ENCODE peak calls at places on chromosomes 1 and 21, in nine cellular contexts. One of them, this sample, is unnamed.

GRCh38 chr1:239677362-239677761 is 291.0 kb downstream of the CHRM3 start:
- DNase-seq in Caki2: no peak
- DNase-seq in HTR-8/SVneo: no peak
- DNase-seq in effector memory CD8-positive, alpha-beta T cell: no peak
- DNase-seq in PC-3: peak
- DNase-seq in H1: no peak
- DNase-seq in substantia nigra: no peak
- DNase-seq in EL: peak
- DNase-seq in CD4-positive, CD25-positive, alpha-beta regulatory T cell: no peak
- DNase-seq in this sample: no peak

GRCh38 chr1:32205401-32206370 is at the start of gene IQCC:
- DNase-seq in HTR-8/SVneo: peak
- DNase-seq in EL: peak
- DNase-seq in H1: peak
- DNase-seq in CD4-positive, CD25-positive, alpha-beta regulatory T cell: peak
- DNase-seq in effector memory CD8-positive, alpha-beta T cell: peak
- DNase-seq in substantia nigra: peak
- DNase-seq in Caki2: peak
- DNase-seq in PC-3: peak
- DNase-seq in this sample: peak

GRCh38 chr1:38608202-38608864 is 251.2 kb downstream of the RRAGC start:
- DNase-seq in EL: peak
- DNase-seq in substantia nigra: no peak
- DNase-seq in effector memory CD8-positive, alpha-beta T cell: no peak
- DNase-seq in Caki2: no peak
- DNase-seq in PC-3: no peak
- DNase-seq in HTR-8/SVneo: peak
- DNase-seq in H1: peak
- DNase-seq in CD4-positive, CD25-positive, alpha-beta regulatory T cell: peak
- DNase-seq in this sample: no peak

GRCh38 chr1:205317311-205317917 is 4.1 kb downstream of the NUAK2 start:
- DNase-seq in EL: peak
- DNase-seq in CD4-positive, CD25-positive, alpha-beta regulatory T cell: no peak
- DNase-seq in effector memory CD8-positive, alpha-beta T cell: no peak
- DNase-seq in H1: no peak
- DNase-seq in Caki2: peak
- DNase-seq in PC-3: peak
- DNase-seq in substantia nigra: peak
- DNase-seq in HTR-8/SVneo: no peak
- DNase-seq in this sample: peak

GRCh38 chr1:20343149-20343936 is 52.7 kb downstream of the VWA5B1 start:
- DNase-seq in HTR-8/SVneo: no peak
- DNase-seq in H1: peak
- DNase-seq in substantia nigra: peak
- DNase-seq in PC-3: no peak
- DNase-seq in CD4-positive, CD25-positive, alpha-beta regulatory T cell: peak
- DNase-seq in EL: no peak
- DNase-seq in effector memory CD8-positive, alpha-beta T cell: no peak
- DNase-seq in Caki2: peak
- DNase-seq in this sample: peak

GRCh38 chr21:29256125-29256895 is 42.4 kb upstream of the BACH1 start:
- DNase-seq in H1: no peak
- DNase-seq in effector memory CD8-positive, alpha-beta T cell: no peak
- DNase-seq in HTR-8/SVneo: no peak
- DNase-seq in PC-3: peak
- DNase-seq in EL: no peak
- DNase-seq in Caki2: no peak
- DNase-seq in substantia nigra: no peak
- DNase-seq in CD4-positive, CD25-positive, alpha-beta regulatory T cell: no peak
- DNase-seq in this sample: no peak

GRCh38 chr1:235648954-235649721 is 446 bp downstream of the GNG4 start:
- DNase-seq in Caki2: peak
- DNase-seq in substantia nigra: no peak
- DNase-seq in effector memory CD8-positive, alpha-beta T cell: peak
- DNase-seq in HTR-8/SVneo: peak
- DNase-seq in PC-3: peak
- DNase-seq in H1: peak
- DNase-seq in EL: peak
- DNase-seq in CD4-positive, CD25-positive, alpha-beta regulatory T cell: peak
- DNase-seq in this sample: peak

GRCh38 chr1:206658981-206659273 is 23.6 kb downstream of the DYRK3 start:
- DNase-seq in EL: no peak
- DNase-seq in effector memory CD8-positive, alpha-beta T cell: no peak
- DNase-seq in PC-3: no peak
- DNase-seq in H1: no peak
- DNase-seq in CD4-positive, CD25-positive, alpha-beta regulatory T cell: no peak
- DNase-seq in HTR-8/SVneo: no peak
- DNase-seq in Caki2: no peak
- DNase-seq in substantia nigra: no peak
- DNase-seq in this sample: no peak

GRCh38 chr1:115338457-115338820 is 390 bp upstream of the NGF start:
- DNase-seq in CD4-positive, CD25-positive, alpha-beta regulatory T cell: no peak
- DNase-seq in PC-3: no peak
- DNase-seq in HTR-8/SVneo: no peak
- DNase-seq in effector memory CD8-positive, alpha-beta T cell: no peak
- DNase-seq in H1: no peak
- DNase-seq in substantia nigra: no peak
- DNase-seq in EL: no peak
- DNase-seq in Caki2: no peak
- DNase-seq in this sample: no peak

GRCh38 chr1:229882621-229883020 is 184.4 kb upstream of the GALNT2 start:
- DNase-seq in substantia nigra: no peak
- DNase-seq in CD4-positive, CD25-positive, alpha-beta regulatory T cell: no peak
- DNase-seq in HTR-8/SVneo: no peak
- DNase-seq in PC-3: no peak
- DNase-seq in effector memory CD8-positive, alpha-beta T cell: no peak
- DNase-seq in H1: no peak
- DNase-seq in Caki2: no peak
- DNase-seq in EL: no peak
- DNase-seq in this sample: no peak

GRCh38 chr1:244063498-244063897 is 12.4 kb downstream of the ZBTB18 start:
- DNase-seq in CD4-positive, CD25-positive, alpha-beta regulatory T cell: no peak
- DNase-seq in EL: no peak
- DNase-seq in Caki2: no peak
- DNase-seq in PC-3: no peak
- DNase-seq in substantia nigra: peak
- DNase-seq in effector memory CD8-positive, alpha-beta T cell: no peak
- DNase-seq in H1: no peak
- DNase-seq in HTR-8/SVneo: no peak
- DNase-seq in this sample: no peak

GRCh38 chr1:38741341-38741740 is 118.2 kb downstream of the RRAGC start:
- DNase-seq in H1: no peak
- DNase-seq in EL: peak
- DNase-seq in effector memory CD8-positive, alpha-beta T cell: no peak
- DNase-seq in PC-3: no peak
- DNase-seq in CD4-positive, CD25-positive, alpha-beta regulatory T cell: no peak
- DNase-seq in Caki2: no peak
- DNase-seq in substantia nigra: no peak
- DNase-seq in HTR-8/SVneo: no peak
- DNase-seq in this sample: no peak

GRCh38 chr1:4270651-4271337 is 370.7 kb upstream of the C1orf174 start:
- DNase-seq in H1: no peak
- DNase-seq in EL: no peak
- DNase-seq in Caki2: no peak
- DNase-seq in HTR-8/SVneo: no peak
- DNase-seq in PC-3: no peak
- DNase-seq in CD4-positive, CD25-positive, alpha-beta regulatory T cell: no peak
- DNase-seq in substantia nigra: no peak
- DNase-seq in effector memory CD8-positive, alpha-beta T cell: no peak
- DNase-seq in this sample: no peak

GRCh38 chr1:21599402-21599801 is 69.8 kb downstream of the RAP1GAP start:
- DNase-seq in substantia nigra: no peak
- DNase-seq in Caki2: no peak
- DNase-seq in effector memory CD8-positive, alpha-beta T cell: no peak
- DNase-seq in H1: no peak
- DNase-seq in HTR-8/SVneo: no peak
- DNase-seq in PC-3: no peak
- DNase-seq in CD4-positive, CD25-positive, alpha-beta regulatory T cell: no peak
- DNase-seq in EL: no peak
- DNase-seq in this sample: no peak

GRCh38 chr1:224594360-224594759 is 21.8 kb upstream of the CNIH3 start:
- DNase-seq in EL: no peak
- DNase-seq in substantia nigra: no peak
- DNase-seq in H1: no peak
- DNase-seq in HTR-8/SVneo: no peak
- DNase-seq in effector memory CD8-positive, alpha-beta T cell: no peak
- DNase-seq in CD4-positive, CD25-positive, alpha-beta regulatory T cell: no peak
- DNase-seq in PC-3: no peak
- DNase-seq in Caki2: no peak
- DNase-seq in this sample: no peak

GRCh38 chr1:110674337-110675059 is at the start of gene KCNA3:
- DNase-seq in PC-3: no peak
- DNase-seq in HTR-8/SVneo: no peak
- DNase-seq in EL: no peak
- DNase-seq in CD4-positive, CD25-positive, alpha-beta regulatory T cell: peak
- DNase-seq in Caki2: peak
- DNase-seq in effector memory CD8-positive, alpha-beta T cell: peak
- DNase-seq in substantia nigra: peak
- DNase-seq in H1: peak
- DNase-seq in this sample: no peak

GRCh38 chr1:56550132-56550531 is 29.2 kb downstream of the PLPP3 start:
- DNase-seq in CD4-positive, CD25-positive, alpha-beta regulatory T cell: no peak
- DNase-seq in EL: no peak
- DNase-seq in substantia nigra: no peak
- DNase-seq in PC-3: no peak
- DNase-seq in H1: peak
- DNase-seq in HTR-8/SVneo: no peak
- DNase-seq in effector memory CD8-positive, alpha-beta T cell: no peak
- DNase-seq in Caki2: no peak
- DNase-seq in this sample: no peak

GRCh38 chr1:35319988-35320713 is 51.6 kb downstream of the ZMYM4 start:
- DNase-seq in substantia nigra: no peak
- DNase-seq in PC-3: no peak
- DNase-seq in HTR-8/SVneo: no peak
- DNase-seq in Caki2: no peak
- DNase-seq in CD4-positive, CD25-positive, alpha-beta regulatory T cell: no peak
- DNase-seq in H1: no peak
- DNase-seq in effector memory CD8-positive, alpha-beta T cell: no peak
- DNase-seq in EL: peak
- DNase-seq in this sample: no peak

GRCh38 chr1:6234502-6235295 is 1.1 kb downstream of the ICMT start:
- DNase-seq in EL: no peak
- DNase-seq in Caki2: no peak
- DNase-seq in substantia nigra: no peak
- DNase-seq in HTR-8/SVneo: peak
- DNase-seq in PC-3: peak
- DNase-seq in H1: no peak
- DNase-seq in effector memory CD8-positive, alpha-beta T cell: no peak
- DNase-seq in CD4-positive, CD25-positive, alpha-beta regulatory T cell: no peak
- DNase-seq in this sample: no peak

GRCh38 chr1:235579891-235580290 is 69.7 kb downstream of the GNG4 start:
- DNase-seq in Caki2: no peak
- DNase-seq in CD4-positive, CD25-positive, alpha-beta regulatory T cell: no peak
- DNase-seq in EL: no peak
- DNase-seq in effector memory CD8-positive, alpha-beta T cell: no peak
- DNase-seq in substantia nigra: no peak
- DNase-seq in H1: no peak
- DNase-seq in PC-3: no peak
- DNase-seq in HTR-8/SVneo: no peak
- DNase-seq in this sample: no peak

GRCh38 chr1:116821763-116822162 is 67.5 kb downstream of the CD2 start:
- DNase-seq in substantia nigra: no peak
- DNase-seq in PC-3: no peak
- DNase-seq in CD4-positive, CD25-positive, alpha-beta regulatory T cell: no peak
- DNase-seq in EL: no peak
- DNase-seq in effector memory CD8-positive, alpha-beta T cell: no peak
- DNase-seq in H1: no peak
- DNase-seq in Caki2: no peak
- DNase-seq in HTR-8/SVneo: no peak
- DNase-seq in this sample: no peak

GRCh38 chr1:204417231-204417997 is 5.8 kb upstream of the PPP1R15B start:
- DNase-seq in H1: peak
- DNase-seq in effector memory CD8-positive, alpha-beta T cell: no peak
- DNase-seq in EL: peak
- DNase-seq in substantia nigra: peak
- DNase-seq in CD4-positive, CD25-positive, alpha-beta regulatory T cell: no peak
- DNase-seq in HTR-8/SVneo: peak
- DNase-seq in Caki2: peak
- DNase-seq in PC-3: peak
- DNase-seq in this sample: peak

This sample was measured in RWPE1.